ENCODE peak calls at places on chromosome 16, in four cellular contexts. One of them, this sample, is unnamed.

GRCh38 chr16:1333149-1333812 is at the start of gene BAIAP3:
- DNase-seq in GM12878: no peak
- DNase-seq in K562: peak; percentile 74
- DNase-seq in HepG2: no peak
- DNase-seq in this sample: peak; percentile 51

GRCh38 chr16:30904114-30904780 is 7.8 kb downstream of the CTF1 start:
- DNase-seq in HepG2: no peak
- DNase-seq in GM12878: no peak
- DNase-seq in K562: no peak
- DNase-seq in this sample: no peak

GRCh38 chr16:85686912-85687591 is 1.7 kb downstream of the GINS2 start:
- DNase-seq in K562: peak; percentile 75
- DNase-seq in HepG2: no peak
- DNase-seq in GM12878: no peak
- DNase-seq in this sample: no peak

GRCh38 chr16:81624718-81625543 is 154.2 kb upstream of the PLCG2 start:
- DNase-seq in GM12878: no peak
- DNase-seq in K562: peak; percentile 94
- DNase-seq in HepG2: peak; percentile 88
- DNase-seq in this sample: no peak

GRCh38 chr16:82979406-82980111 is 352.8 kb downstream of the CDH13 start:
- DNase-seq in GM12878: no peak
- DNase-seq in HepG2: no peak
- DNase-seq in K562: no peak
- DNase-seq in this sample: no peak

GRCh38 chr16:56749806-56750491 is 20.0 kb downstream of the NUP93 start:
- DNase-seq in K562: no peak
- DNase-seq in GM12878: no peak
- DNase-seq in HepG2: no peak
- DNase-seq in this sample: no peak

GRCh38 chr16:66503612-66504011 is 46.3 kb downstream of the TK2 start:
- DNase-seq in GM12878: no peak
- DNase-seq in HepG2: no peak
- DNase-seq in K562: no peak
- DNase-seq in this sample: no peak

GRCh38 chr16:19712418-19713058 is 5.5 kb downstream of the KNOP1 start:
- DNase-seq in HepG2: no peak
- DNase-seq in GM12878: no peak
- DNase-seq in K562: no peak
- DNase-seq in this sample: no peak

GRCh38 chr16:11315499-11315898 is 29.8 kb upstream of the RMI2 start:
- DNase-seq in HepG2: no peak
- DNase-seq in GM12878: no peak
- DNase-seq in K562: no peak
- DNase-seq in this sample: no peak

GRCh38 chr16:78523212-78523995 is 423.9 kb downstream of the WWOX start:
- DNase-seq in GM12878: no peak
- DNase-seq in K562: no peak
- DNase-seq in HepG2: no peak
- DNase-seq in this sample: no peak

GRCh38 chr16:56781565-56781964 is 51.6 kb downstream of the NUP93 start:
- DNase-seq in HepG2: no peak
- DNase-seq in K562: no peak
- DNase-seq in GM12878: no peak
- DNase-seq in this sample: no peak

GRCh38 chr16:67170168-67170947 is at the start of gene NOL3:
- DNase-seq in GM12878: peak; percentile 58
- DNase-seq in K562: peak; percentile 87
- DNase-seq in HepG2: peak; percentile 87
- DNase-seq in this sample: peak; percentile 89

GRCh38 chr16:74485916-74486315 is 64.6 kb upstream of the CLEC18B start:
- DNase-seq in GM12878: no peak
- DNase-seq in HepG2: no peak
- DNase-seq in K562: no peak
- DNase-seq in this sample: no peak

GRCh38 chr16:86549076-86549892 is 5.8 kb downstream of the MTHFSD start:
- DNase-seq in GM12878: no peak
- DNase-seq in HepG2: no peak
- DNase-seq in K562: no peak
- DNase-seq in this sample: no peak

GRCh38 chr16:56279132-56279531 is 87.8 kb downstream of the GNAO1 start:
- DNase-seq in HepG2: no peak
- DNase-seq in GM12878: no peak
- DNase-seq in K562: peak; percentile 29
- DNase-seq in this sample: no peak

GRCh38 chr16:35792516-35793285 is 2333.3 kb downstream of the TP53TG3F start:
- DNase-seq in HepG2: no peak
- DNase-seq in K562: no peak
- DNase-seq in GM12878: no peak
- DNase-seq in this sample: no peak

GRCh38 chr16:73521499-73521898 is 473.6 kb upstream of the ZFHX3 start:
- DNase-seq in HepG2: no peak
- DNase-seq in GM12878: no peak
- DNase-seq in K562: no peak
- DNase-seq in this sample: no peak

GRCh38 chr16:70695351-70696070 is 9.7 kb upstream of the MTSS2 start:
- DNase-seq in K562: peak; percentile 91
- DNase-seq in HepG2: peak; percentile 34
- DNase-seq in GM12878: no peak
- DNase-seq in this sample: peak; percentile 56

GRCh38 chr16:66906916-66907836 is 11.5 kb downstream of the CDH16 start:
- DNase-seq in HepG2: no peak
- DNase-seq in GM12878: no peak
- DNase-seq in K562: no peak
- DNase-seq in this sample: no peak

GRCh38 chr16:49337814-49338350 is 35.7 kb upstream of the C16orf78 start:
- DNase-seq in K562: no peak
- DNase-seq in GM12878: no peak
- DNase-seq in HepG2: no peak
- DNase-seq in this sample: no peak

GRCh38 chr16:75087040-75087979 is 29.3 kb downstream of the LDHD start:
- DNase-seq in K562: peak; percentile 85
- DNase-seq in GM12878: no peak
- DNase-seq in HepG2: peak; percentile 60
- DNase-seq in this sample: no peak

GRCh38 chr16:586047-586644 is 3.7 kb upstream of the RAB40C start:
- DNase-seq in K562: no peak
- DNase-seq in HepG2: no peak
- DNase-seq in GM12878: no peak
- DNase-seq in this sample: no peak

GRCh38 chr16:86494039-86494564 is 16.2 kb upstream of the FOXF1 start:
- DNase-seq in GM12878: no peak
- DNase-seq in HepG2: no peak
- DNase-seq in K562: no peak
- DNase-seq in this sample: no peak

GRCh38 chr16:21697032-21697431 is 33.3 kb downstream of the OTOA start:
- DNase-seq in HepG2: no peak
- DNase-seq in GM12878: no peak
- DNase-seq in K562: no peak
- DNase-seq in this sample: no peak
- TF ChIP-seq RAD21 in HepG2: no peak
- TF ChIP-seq RAD21 in GM12878: no peak
- TF ChIP-seq RAD21 in K562: no peak
- TF ChIP-seq RAD21 in this sample: no peak

DNA sequence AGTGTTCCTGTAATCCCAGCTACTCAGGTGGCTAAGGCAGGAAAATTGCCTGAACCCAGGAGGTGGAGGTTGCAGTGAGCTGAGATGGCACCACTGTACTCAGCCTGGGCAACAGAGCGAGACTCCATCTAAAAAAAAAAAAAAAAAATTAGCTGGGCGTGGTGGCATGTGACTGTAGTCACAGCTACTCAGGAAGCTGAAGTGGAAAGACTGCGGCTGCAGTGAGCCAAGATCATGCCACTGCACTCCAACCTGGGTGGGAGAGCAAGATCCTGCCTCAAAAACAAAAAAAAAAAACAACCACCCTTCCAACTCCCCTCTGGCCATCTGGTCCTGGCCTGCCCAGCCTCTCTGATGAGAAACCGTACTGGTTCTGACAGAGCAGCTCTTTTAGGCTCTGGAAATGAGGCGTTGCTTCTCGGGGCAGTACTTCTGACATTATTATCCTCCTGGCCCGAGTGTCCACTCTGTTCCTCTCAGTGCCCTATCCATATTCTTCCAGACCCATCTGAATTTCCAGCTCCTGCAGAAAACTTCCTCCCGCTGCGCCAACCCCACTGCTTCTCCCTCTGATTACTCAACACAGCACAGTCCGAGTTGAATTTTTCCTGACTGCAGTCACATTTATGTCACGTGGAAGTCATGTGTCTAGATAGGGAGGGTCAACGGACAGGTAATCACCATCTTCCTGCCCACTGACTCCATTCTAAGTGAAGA is 13.3 kb downstream of the GGA2 start:
- DNase-seq in GM12878: no peak
- DNase-seq in HepG2: no peak
- DNase-seq in K562: no peak
- DNase-seq in this sample: no peak
- TF ChIP-seq MYC in GM12878: no peak
- TF ChIP-seq MYC in HepG2: no peak
- TF ChIP-seq MYC in K562: no peak
- TF ChIP-seq MYC in this sample: no peak

GRCh38 chr16:29898135-29898534 is 1.2 kb downstream of the SEZ6L2 start:
- DNase-seq in GM12878: no peak
- DNase-seq in K562: no peak
- DNase-seq in HepG2: no peak
- DNase-seq in this sample: no peak

GRCh38 chr16:29899516-29900101 is at the start of gene SEZ6L2:
- DNase-seq in K562: peak; percentile 76
- DNase-seq in GM12878: no peak
- DNase-seq in HepG2: peak; percentile 94
- DNase-seq in this sample: peak; percentile 89

GRCh38 chr16:29897333-29897732 is 2.0 kb downstream of the SEZ6L2 start:
- DNase-seq in GM12878: no peak
- DNase-seq in K562: no peak
- DNase-seq in HepG2: no peak
- DNase-seq in this sample: no peak

GRCh38 chr16:29900102-29900887 is at the start of gene ASPHD1:
- DNase-seq in K562: peak; percentile 52
- DNase-seq in GM12878: no peak
- DNase-seq in HepG2: peak; percentile 86
- DNase-seq in this sample: peak; percentile 77

DNA sequence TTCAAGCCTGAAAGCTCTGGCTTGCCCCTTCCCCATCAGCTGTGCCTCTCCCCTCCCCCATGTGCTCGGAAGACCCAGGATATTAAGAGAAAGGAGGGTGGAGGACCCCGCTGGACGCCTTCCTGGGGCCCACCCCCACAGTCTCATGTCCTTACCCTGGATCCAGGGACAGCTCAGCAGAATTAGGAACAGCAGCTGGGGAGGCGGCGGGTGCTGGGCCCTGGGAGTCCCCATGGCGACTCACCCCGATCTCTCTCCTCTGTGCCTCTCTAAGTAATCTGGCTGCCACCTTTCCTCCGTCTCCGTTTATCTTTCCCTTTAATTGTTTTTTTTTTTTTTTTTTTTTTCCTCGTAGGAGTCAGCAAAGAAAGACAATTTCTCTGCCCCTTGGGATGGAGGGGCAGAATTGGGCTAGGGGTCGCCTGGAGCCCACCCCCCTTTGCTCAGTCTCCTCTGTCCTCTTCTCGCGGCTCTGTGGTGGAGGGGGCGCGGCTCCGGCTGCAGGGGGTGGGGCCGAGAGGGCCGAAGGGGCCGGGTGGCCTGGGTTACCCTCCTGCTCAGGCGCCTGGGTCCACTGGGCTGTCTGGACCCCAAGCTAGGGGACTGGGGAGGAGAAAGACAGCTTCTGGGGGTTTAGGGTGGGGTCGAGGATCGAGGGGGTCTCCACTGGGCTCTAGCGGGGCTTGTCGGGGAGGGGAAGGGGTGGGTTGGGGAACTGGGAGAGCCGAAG is 399 bp downstream of the SEZ6L2 start:
- DNase-seq in K562: no peak
- DNase-seq in GM12878: no peak
- DNase-seq in HepG2: no peak
- DNase-seq in this sample: peak; percentile 58
- TF ChIP-seq CEBPB in K562: no peak
- TF ChIP-seq CEBPB in GM12878: no peak
- TF ChIP-seq CEBPB in HepG2: no peak
- TF ChIP-seq CEBPB in this sample: no peak

GRCh38 chr16:71852561-71852960 is 6.8 kb downstream of the ATXN1L start:
- DNase-seq in K562: no peak
- DNase-seq in HepG2: no peak
- DNase-seq in GM12878: no peak
- DNase-seq in this sample: no peak

GRCh38 chr16:71859751-71860521 is 14.2 kb downstream of the ATXN1L start:
- DNase-seq in K562: no peak
- DNase-seq in GM12878: no peak
- DNase-seq in HepG2: no peak
- DNase-seq in this sample: no peak

GRCh38 chr16:71853413-71853812 is 7.6 kb downstream of the ATXN1L start:
- DNase-seq in GM12878: no peak
- DNase-seq in HepG2: no peak
- DNase-seq in K562: no peak
- DNase-seq in this sample: no peak

GRCh38 chr16:71854369-71854948 is 8.7 kb downstream of the ATXN1L start:
- DNase-seq in GM12878: no peak
- DNase-seq in HepG2: no peak
- DNase-seq in K562: no peak
- DNase-seq in this sample: no peak

DNA sequence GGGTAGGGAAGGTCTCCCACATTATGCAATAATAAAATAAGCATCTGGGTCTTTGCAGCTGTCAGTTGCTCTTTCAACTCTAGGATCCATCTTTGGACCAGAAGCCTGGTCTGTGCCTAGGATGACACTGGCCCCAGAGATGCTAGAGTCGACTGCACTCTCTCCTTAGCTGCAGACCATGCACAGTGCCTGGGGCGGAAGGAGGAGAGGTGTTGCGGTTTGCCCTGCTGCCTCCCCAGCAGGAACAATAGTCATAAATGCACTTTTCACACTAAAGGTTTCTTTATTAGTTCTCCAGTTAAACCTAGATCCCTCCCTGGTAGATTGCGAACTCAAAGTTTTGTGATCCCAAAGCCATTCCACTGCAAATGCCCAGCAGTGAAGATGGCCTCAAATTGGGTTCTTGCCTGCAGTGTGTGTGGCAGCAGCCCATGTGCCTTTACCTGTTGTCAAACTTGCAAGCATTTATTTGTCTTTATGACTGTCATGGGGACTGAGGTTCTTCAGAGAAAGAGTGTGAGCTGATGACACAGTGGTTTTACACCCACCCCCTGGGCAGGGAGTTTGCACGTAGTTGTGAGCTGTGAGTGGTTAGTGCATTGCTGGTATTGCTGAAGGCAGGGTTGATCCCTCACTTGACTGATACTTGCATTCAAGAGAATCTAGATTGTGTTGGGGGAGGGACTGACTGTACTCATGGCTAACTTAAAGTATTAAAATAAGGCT is 10.3 kb downstream of the ATXN1L start:
- DNase-seq in HepG2: no peak
- DNase-seq in GM12878: no peak
- DNase-seq in K562: no peak
- DNase-seq in this sample: no peak
- TF ChIP-seq RAD21 in HepG2: no peak
- TF ChIP-seq RAD21 in GM12878: no peak
- TF ChIP-seq RAD21 in K562: no peak
- TF ChIP-seq RAD21 in this sample: no peak

GRCh38 chr16:14652726-14653125 is 20.0 kb downstream of the BFAR start:
- DNase-seq in GM12878: no peak
- DNase-seq in K562: no peak
- DNase-seq in HepG2: no peak
- DNase-seq in this sample: no peak

GRCh38 chr16:14658063-14658462 is 25.3 kb downstream of the BFAR start:
- DNase-seq in HepG2: no peak
- DNase-seq in GM12878: peak; percentile 71
- DNase-seq in K562: peak; percentile 84
- DNase-seq in this sample: no peak
- TF ChIP-seq MYC in HepG2: no peak
- TF ChIP-seq MYC in GM12878: no peak
- TF ChIP-seq MYC in K562: no peak
- TF ChIP-seq MYC in this sample: no peak